ENCODE peak calls at places on chromosome 5, in five cellular contexts. E, R, Y, P and B are unnamed samples.

GRCh38 chr5:79396265-79396664 is 117.7 kb downstream of the HOMER1 start:
- DNase-seq in E (no peak), R (no peak), Y (no peak), P (no peak), B (no peak)

GRCh38 chr5:32325067-32325466 is 12.3 kb upstream of the MTMR12 start:
- DNase-seq in E (no peak), R (no peak), Y (no peak), P (no peak), B (no peak)

GRCh38 chr5:134003957-134004625 is 684 bp downstream of the VDAC1 start:
- DNase-seq in E (peak; percentile 69), R (no peak), Y (no peak), P (no peak), B (no peak)

GRCh38 chr5:113574417-113574816 is 60.9 kb downstream of the YTHDC2 start:
- DNase-seq in E (peak; percentile 35), R (no peak), Y (no peak), P (no peak), B (no peak)

GRCh38 chr5:14351845-14352712 is 208.9 kb downstream of the TRIO start:
- DNase-seq in E (peak; percentile 74), R (no peak), Y (peak; percentile 38), P (peak; percentile 35), B (peak; percentile 27)

GRCh38 chr5:113510836-113511451 is 2.5 kb upstream of the YTHDC2 start:
- DNase-seq in E (peak; percentile 23), R (no peak), Y (no peak), P (peak; percentile 50), B (peak; percentile 39)

GRCh38 chr5:134917070-134917831 is 12.3 kb downstream of the PCBD2 start:
- DNase-seq in E (peak; percentile 9), R (no peak), Y (no peak), P (peak; percentile 18), B (no peak)

GRCh38 chr5:138582959-138583358 is 7.8 kb upstream of the HSPA9 start:
- DNase-seq in E (no peak), R (no peak), Y (no peak), P (no peak), B (no peak)

GRCh38 chr5:150544606-150545219 is 36.8 kb downstream of the NDST1 start:
- DNase-seq in E (peak; percentile 87), R (peak; percentile 17), Y (peak; percentile 67), P (peak; percentile 80), B (peak; percentile 57)

DNA sequence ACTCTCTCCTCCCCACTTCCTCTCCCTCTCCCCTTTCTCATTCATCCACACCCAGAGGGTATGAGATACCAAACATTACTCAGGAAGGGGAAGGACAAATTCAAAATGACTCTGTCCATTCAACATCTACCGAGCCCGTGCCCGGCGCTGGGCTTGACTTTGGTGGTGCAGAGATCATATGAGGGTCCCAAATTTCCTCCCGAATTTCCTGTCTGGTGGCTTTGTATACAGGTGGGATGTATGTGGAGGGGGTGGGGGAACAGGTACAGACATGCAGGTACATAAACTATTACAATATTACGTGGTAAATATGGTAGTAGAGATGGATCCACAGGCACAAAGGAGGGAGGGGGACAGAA is 21.8 kb upstream of the GABRP start:
- DNase-seq in E (no peak), R (no peak), Y (no peak), P (no peak), B (no peak)
- TF ChIP-seq ZNF274 in E (no peak), R (no peak), Y (no peak), P (no peak), B (no peak)

DNA sequence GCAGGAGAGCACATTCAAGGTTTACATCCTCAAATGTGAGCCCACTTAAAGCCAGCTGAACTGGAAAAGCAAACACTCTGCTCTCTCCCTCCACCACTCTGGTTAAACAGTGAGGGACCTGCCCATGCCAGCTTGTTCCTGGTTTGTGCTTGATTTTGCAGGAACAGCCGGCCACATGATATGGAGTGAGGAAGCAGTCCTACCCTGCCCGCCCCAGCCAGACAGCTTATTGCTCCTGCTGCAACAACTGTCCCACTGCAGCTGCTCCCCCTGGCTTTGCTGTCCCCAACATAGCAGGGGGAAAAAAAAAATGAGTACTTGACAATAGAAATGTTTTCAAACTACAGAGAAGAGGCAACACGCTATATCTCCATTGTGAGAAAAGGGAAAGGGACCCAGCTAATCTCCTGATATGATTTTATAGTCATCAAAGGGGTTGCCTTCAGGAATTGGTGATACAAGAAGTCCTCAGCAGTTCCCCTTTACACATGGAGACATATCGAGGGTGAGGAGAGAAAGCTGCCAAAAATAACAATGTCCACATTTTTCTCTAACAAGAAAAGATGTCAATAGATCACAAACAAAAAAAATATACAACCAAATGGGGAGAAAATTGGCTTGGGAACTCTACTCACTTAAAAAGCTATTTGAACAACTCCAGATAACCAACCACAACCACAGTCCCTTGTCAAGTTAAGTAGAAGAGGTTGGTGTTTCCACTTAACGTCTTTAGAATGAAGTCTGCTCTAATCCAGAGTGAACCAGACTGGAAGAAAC is 4.6 kb downstream of the MYO10 start:
- DNase-seq in E (no peak), R (no peak), Y (no peak), P (no peak), B (no peak)
- TF ChIP-seq POLR2A in E (no peak), R (no peak), Y (no peak), P (no peak), B (no peak)

GRCh38 chr5:90410178-90410762 is 714 bp upstream of the CETN3 start:
- DNase-seq in E (peak; percentile 23), R (no peak), Y (no peak), P (peak; percentile 4), B (no peak)
- TF ChIP-seq ZNF274 in E (no peak), R (no peak), Y (no peak), P (no peak), B (no peak)

GRCh38 chr5:159208508-159209437 is 580 bp downstream of the RNF145 start:
- DNase-seq in E (peak; percentile 58), R (no peak), Y (no peak), P (peak; percentile 9), B (no peak)

GRCh38 chr5:159206368-159206767 is 3.0 kb downstream of the RNF145 start:
- DNase-seq in E (no peak), R (no peak), Y (no peak), P (no peak), B (no peak)

GRCh38 chr5:159207222-159207615 is 2.1 kb downstream of the RNF145 start:
- DNase-seq in E (no peak), R (no peak), Y (no peak), P (no peak), B (no peak)

GRCh38 chr5:159206818-159207217 is 2.5 kb downstream of the RNF145 start:
- DNase-seq in E (no peak), R (no peak), Y (no peak), P (no peak), B (no peak)

GRCh38 chr5:159207616-159208507 is 1.5 kb downstream of the RNF145 start:
- DNase-seq in E (peak; percentile 95), R (peak; percentile 47), Y (no peak), P (peak; percentile 75), B (peak; percentile 33)
- TF ChIP-seq POLR2A in E (peak; percentile 79), R (peak; percentile 74), Y (peak; percentile 23), P (peak; percentile 53), B (no peak)